ENCODE peak calls at places on chromosomes 5 and 9, in four cellular contexts. One of them, this sample, is unnamed.

GRCh38 chr5:175900131-175900530 is 28.8 kb downstream of the CPLX2 start:
- DNase-seq in tibial nerve: no peak
- DNase-seq in esophagus squamous epithelium: no peak
- DNase-seq in prostate gland: peak; percentile 21
- DNase-seq in this sample: no peak

GRCh38 chr5:6831678-6832077 is 118.4 kb downstream of the TENT4A start:
- DNase-seq in esophagus squamous epithelium: no peak
- DNase-seq in tibial nerve: no peak
- DNase-seq in prostate gland: no peak
- DNase-seq in this sample: no peak

GRCh38 chr5:153816870-153817269 is 221.8 kb downstream of the FAM114A2 start:
- DNase-seq in prostate gland: no peak
- DNase-seq in esophagus squamous epithelium: no peak
- DNase-seq in tibial nerve: no peak
- DNase-seq in this sample: no peak

GRCh38 chr5:57650360-57651069 is 167.9 kb upstream of the ACTBL2 start:
- DNase-seq in prostate gland: peak; percentile 8
- DNase-seq in tibial nerve: no peak
- DNase-seq in esophagus squamous epithelium: no peak
- DNase-seq in this sample: no peak

GRCh38 chr5:37840036-37840909 is at the start of gene GDNF:
- DNase-seq in prostate gland: no peak
- DNase-seq in tibial nerve: no peak
- DNase-seq in esophagus squamous epithelium: no peak
- DNase-seq in this sample: peak; percentile 63

GRCh38 chr5:1285141-1285540 is 9.7 kb downstream of the TERT start:
- DNase-seq in esophagus squamous epithelium: no peak
- DNase-seq in prostate gland: no peak
- DNase-seq in tibial nerve: no peak
- DNase-seq in this sample: no peak

GRCh38 chr5:142841511-142842255 is 71.5 kb downstream of the ARHGAP26 start:
- DNase-seq in prostate gland: no peak
- DNase-seq in esophagus squamous epithelium: no peak
- DNase-seq in tibial nerve: peak; percentile 33
- DNase-seq in this sample: no peak

GRCh38 chr5:116536279-116537161 is 38.1 kb downstream of the SEMA6A start:
- DNase-seq in esophagus squamous epithelium: no peak
- DNase-seq in prostate gland: no peak
- DNase-seq in tibial nerve: no peak
- DNase-seq in this sample: no peak

GRCh38 chr5:145499483-145499882 is 335.7 kb downstream of the PRELID2 start:
- DNase-seq in esophagus squamous epithelium: no peak
- DNase-seq in tibial nerve: no peak
- DNase-seq in prostate gland: no peak
- DNase-seq in this sample: no peak

GRCh38 chr5:122182491-122182921 is 53.2 kb downstream of the ZNF474 start:
- DNase-seq in esophagus squamous epithelium: no peak
- DNase-seq in tibial nerve: no peak
- DNase-seq in prostate gland: peak; percentile 70
- DNase-seq in this sample: peak; percentile 28

GRCh38 chr5:169243651-169244422 is 57.1 kb downstream of the SLIT3 start:
- DNase-seq in esophagus squamous epithelium: no peak
- DNase-seq in prostate gland: no peak
- DNase-seq in tibial nerve: no peak
- DNase-seq in this sample: no peak
- H3K27ac ChIP-seq in esophagus squamous epithelium: no peak overlapping the region
- H3K27ac ChIP-seq in prostate gland: no peak overlapping the region
- H3K27ac ChIP-seq in tibial nerve: no peak overlapping the region
- H3K27ac ChIP-seq in this sample: no peak overlapping the region

GRCh38 chr5:178883815-178884430 is 11.8 kb upstream of the ZFP2 start:
- DNase-seq in tibial nerve: no peak
- DNase-seq in esophagus squamous epithelium: no peak
- DNase-seq in prostate gland: no peak
- DNase-seq in this sample: no peak
- H3K9me3 ChIP-seq in tibial nerve: peaks cover 25% of the 10 kb centered on the region
- H3K9me3 ChIP-seq in esophagus squamous epithelium: peaks cover 98% of the 10 kb centered on the region
- H3K9me3 ChIP-seq in prostate gland: no peaks in the 10 kb centered on the region
- H3K9me3 ChIP-seq in this sample: peaks cover 51% of the 10 kb centered on the region

GRCh38 chr9:133089271-133089671 is 27.5 kb downstream of the CEL start:
- DNase-seq in prostate gland: no peak
- DNase-seq in tibial nerve: no peak
- DNase-seq in esophagus squamous epithelium: no peak
- DNase-seq in this sample: no peak

GRCh38 chr9:133088146-133088750 is 26.5 kb downstream of the CEL start:
- DNase-seq in prostate gland: no peak
- DNase-seq in esophagus squamous epithelium: no peak
- DNase-seq in tibial nerve: no peak
- DNase-seq in this sample: no peak

GRCh38 chr9:133087429-133088145 is 25.8 kb downstream of the CEL start:
- DNase-seq in tibial nerve: no peak
- DNase-seq in esophagus squamous epithelium: no peak
- DNase-seq in prostate gland: no peak
- DNase-seq in this sample: no peak

GRCh38 chr9:133088756-133089155 is 27.0 kb downstream of the CEL start:
- DNase-seq in prostate gland: no peak
- DNase-seq in tibial nerve: no peak
- DNase-seq in esophagus squamous epithelium: no peak
- DNase-seq in this sample: no peak

GRCh38 chr9:133086894-133087293 is 25.1 kb downstream of the CEL start:
- DNase-seq in prostate gland: no peak
- DNase-seq in esophagus squamous epithelium: no peak
- DNase-seq in tibial nerve: no peak
- DNase-seq in this sample: no peak
- TF ChIP-seq POLR2A in prostate gland: no peak
- TF ChIP-seq POLR2A in esophagus squamous epithelium: no peak
- TF ChIP-seq POLR2A in tibial nerve: no peak
- TF ChIP-seq POLR2A in this sample: no peak

GRCh38 chr5:177491983-177492746 is 5.2 kb downstream of the PDLIM7 start:
- DNase-seq in prostate gland: no peak
- DNase-seq in tibial nerve: no peak
- DNase-seq in esophagus squamous epithelium: no peak
- DNase-seq in this sample: no peak

GRCh38 chr5:177489119-177489716 is 8.2 kb downstream of the PDLIM7 start:
- DNase-seq in esophagus squamous epithelium: no peak
- DNase-seq in prostate gland: no peak
- DNase-seq in tibial nerve: no peak
- DNase-seq in this sample: no peak

GRCh38 chr5:177491429-177491945 is 5.9 kb downstream of the PDLIM7 start:
- DNase-seq in tibial nerve: no peak
- DNase-seq in esophagus squamous epithelium: no peak
- DNase-seq in prostate gland: no peak
- DNase-seq in this sample: peak; percentile 37

GRCh38 chr5:177490992-177491391 is 6.4 kb downstream of the PDLIM7 start:
- DNase-seq in esophagus squamous epithelium: no peak
- DNase-seq in tibial nerve: no peak
- DNase-seq in prostate gland: no peak
- DNase-seq in this sample: no peak

DNA sequence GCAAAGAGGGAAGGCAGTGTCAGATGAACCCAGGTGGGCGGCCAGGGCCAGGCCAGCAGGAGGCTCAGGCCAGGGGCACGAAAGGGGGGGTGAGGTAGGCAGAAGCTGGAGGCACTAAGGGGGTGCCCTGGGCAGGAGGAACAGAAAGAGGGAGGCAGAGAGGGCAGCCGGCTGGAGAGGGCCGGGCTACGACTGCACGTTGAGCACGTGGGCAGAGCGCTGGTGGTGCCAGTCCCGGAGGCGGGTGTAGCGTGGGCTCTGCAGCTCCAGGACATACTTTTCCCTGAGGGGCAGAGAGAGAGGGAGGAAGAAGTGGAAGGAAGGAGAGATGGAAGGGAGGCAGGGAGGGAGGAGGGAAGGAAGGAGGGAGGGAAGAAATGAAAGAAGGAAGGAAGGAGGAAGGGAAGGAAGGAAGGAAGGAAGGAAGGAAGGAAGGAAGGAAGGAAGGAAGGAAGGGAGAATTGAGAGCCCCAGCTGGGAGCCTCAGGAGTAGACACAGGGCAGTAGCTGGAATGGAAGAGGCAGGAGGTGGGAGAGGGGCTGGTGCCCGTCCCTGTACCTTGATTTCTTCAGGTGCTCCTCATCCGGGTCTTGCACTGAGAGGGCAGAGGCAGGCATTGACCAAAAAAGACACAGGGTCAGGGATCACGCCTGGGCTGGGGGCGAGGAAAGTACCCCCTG is 7.0 kb downstream of the PDLIM7 start:
- DNase-seq in prostate gland: no peak
- DNase-seq in tibial nerve: no peak
- DNase-seq in esophagus squamous epithelium: no peak
- DNase-seq in this sample: no peak
- H3K27ac ChIP-seq in prostate gland: no peak overlapping the region
- H3K27ac ChIP-seq in tibial nerve: peak overlapping the region; percentile 93
- H3K27ac ChIP-seq in esophagus squamous epithelium: no peak overlapping the region
- H3K27ac ChIP-seq in this sample: no peak overlapping the region

This sample was measured in ovary.